ENCODE peak calls at places on chromosomes 4 and X, in six cellular contexts. One of them, this sample, is unnamed. For H4K20me1, the result is how much of the 10 kb centered on the place peaks cover.

GRCh38 chrX:140157611-140158010 is 192.3 kb upstream of the CXorf66 start:
- DNase-seq in MM.1S: no peak
- DNase-seq in fibroblast of lung: peak
- DNase-seq in PC-3: peak
- DNase-seq in PC-9: no peak
- DNase-seq in GM23338: peak
- DNase-seq in this sample: no peak

GRCh38 chr4:19030048-19030447 is 1008.5 kb upstream of the LCORL start:
- DNase-seq in fibroblast of lung: no peak
- DNase-seq in PC-9: peak
- DNase-seq in MM.1S: no peak
- DNase-seq in PC-3: no peak
- DNase-seq in GM23338: peak
- DNase-seq in this sample: no peak

GRCh38 chr4:19987746-19988145 is 264.0 kb upstream of the SLIT2 start:
- DNase-seq in GM23338: no peak
- DNase-seq in fibroblast of lung: peak
- DNase-seq in PC-3: peak
- DNase-seq in PC-9: no peak
- DNase-seq in MM.1S: no peak
- DNase-seq in this sample: no peak

GRCh38 chr4:67035986-67036385 is 509.3 kb downstream of the CENPC start:
- DNase-seq in GM23338: no peak
- DNase-seq in PC-9: no peak
- DNase-seq in PC-3: peak
- DNase-seq in MM.1S: no peak
- DNase-seq in fibroblast of lung: no peak
- DNase-seq in this sample: no peak

GRCh38 chr4:67437974-67438713 is 107.2 kb downstream of the CENPC start:
- DNase-seq in GM23338: no peak
- DNase-seq in MM.1S: no peak
- DNase-seq in fibroblast of lung: peak
- DNase-seq in PC-3: peak
- DNase-seq in PC-9: no peak
- DNase-seq in this sample: peak

GRCh38 chr4:180234730-180235129 is 2008.5 kb upstream of the TENM3 start:
- DNase-seq in MM.1S: no peak
- DNase-seq in GM23338: peak
- DNase-seq in fibroblast of lung: no peak
- DNase-seq in PC-3: no peak
- DNase-seq in PC-9: no peak
- DNase-seq in this sample: no peak

GRCh38 chr4:13588954-13589353 is 38.6 kb downstream of the BOD1L1 start:
- DNase-seq in GM23338: no peak
- DNase-seq in fibroblast of lung: no peak
- DNase-seq in PC-3: no peak
- DNase-seq in PC-9: no peak
- DNase-seq in MM.1S: no peak
- DNase-seq in this sample: no peak

GRCh38 chr4:182679531-182679930 is 237.7 kb downstream of the DCTD start:
- DNase-seq in GM23338: no peak
- DNase-seq in PC-3: no peak
- DNase-seq in PC-9: no peak
- DNase-seq in fibroblast of lung: no peak
- DNase-seq in MM.1S: no peak
- DNase-seq in this sample: no peak

GRCh38 chr4:88605744-88606143 is 13.5 kb downstream of the HERC3 start:
- DNase-seq in MM.1S: no peak
- DNase-seq in PC-9: no peak
- DNase-seq in PC-3: no peak
- DNase-seq in fibroblast of lung: no peak
- DNase-seq in GM23338: no peak
- DNase-seq in this sample: no peak

GRCh38 chrX:40095588-40096394 is 2.0 kb downstream of the BCOR start:
- DNase-seq in PC-9: no peak
- DNase-seq in MM.1S: peak
- DNase-seq in GM23338: no peak
- DNase-seq in PC-3: peak
- DNase-seq in fibroblast of lung: no peak
- DNase-seq in this sample: peak

GRCh38 chr4:112817933-112818921 is 181.3 kb downstream of the LARP7 start:
- DNase-seq in fibroblast of lung: peak
- DNase-seq in PC-3: peak
- DNase-seq in PC-9: peak
- DNase-seq in GM23338: peak
- DNase-seq in MM.1S: peak
- DNase-seq in this sample: peak

GRCh38 chr4:126752702-126753101 is 880.1 kb upstream of the INTU start:
- DNase-seq in PC-3: no peak
- DNase-seq in GM23338: no peak
- DNase-seq in PC-9: no peak
- DNase-seq in fibroblast of lung: no peak
- DNase-seq in MM.1S: no peak
- DNase-seq in this sample: no peak

GRCh38 chr4:126753592-126753991 is 879.2 kb upstream of the INTU start:
- DNase-seq in fibroblast of lung: no peak
- DNase-seq in PC-9: no peak
- DNase-seq in GM23338: no peak
- DNase-seq in PC-3: no peak
- DNase-seq in MM.1S: no peak
- DNase-seq in this sample: no peak

GRCh38 chr4:126758493-126758892 is 874.3 kb upstream of the INTU start:
- DNase-seq in PC-3: no peak
- DNase-seq in fibroblast of lung: no peak
- DNase-seq in PC-9: no peak
- DNase-seq in GM23338: no peak
- DNase-seq in MM.1S: no peak
- DNase-seq in this sample: no peak

GRCh38 chr4:126756050-126756809 is 876.5 kb upstream of the INTU start:
- DNase-seq in PC-3: no peak
- DNase-seq in fibroblast of lung: no peak
- DNase-seq in MM.1S: no peak
- DNase-seq in PC-9: no peak
- DNase-seq in GM23338: no peak
- DNase-seq in this sample: no peak

DNA sequence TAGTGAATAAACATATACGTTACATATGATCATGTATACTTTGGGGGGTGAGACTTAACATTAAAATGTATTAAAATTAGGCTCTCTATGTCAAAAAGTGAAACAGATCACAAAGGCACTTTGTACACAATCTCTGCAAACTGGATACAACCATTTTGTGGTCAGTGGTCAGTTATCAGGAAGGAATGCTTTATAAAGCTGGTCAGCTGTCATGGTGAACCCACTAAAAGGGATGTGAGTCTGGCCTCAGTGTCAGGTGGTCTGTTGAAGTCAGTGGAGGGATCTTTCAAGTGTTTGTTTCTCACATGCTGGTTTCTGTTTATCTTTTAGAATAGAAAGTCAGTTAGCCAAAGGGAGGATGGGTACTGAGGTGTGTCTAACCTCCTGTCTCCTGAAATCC is 875.5 kb upstream of the INTU start:
- DNase-seq in GM23338: no peak
- DNase-seq in PC-9: no peak
- DNase-seq in fibroblast of lung: no peak
- DNase-seq in PC-3: no peak
- DNase-seq in MM.1S: peak
- DNase-seq in this sample: no peak
- H4K20me1 ChIP-seq in GM23338: under half
- H4K20me1 ChIP-seq in PC-9: under half
- H4K20me1 ChIP-seq in fibroblast of lung: under half
- H4K20me1 ChIP-seq in PC-3: under half
- H4K20me1 ChIP-seq in MM.1S: under half
- H4K20me1 ChIP-seq in this sample: under half

GRCh38 chrX:109839694-109840358 is 106.8 kb upstream of the ACSL4 start:
- DNase-seq in PC-3: no peak
- DNase-seq in GM23338: peak
- DNase-seq in MM.1S: no peak
- DNase-seq in fibroblast of lung: no peak
- DNase-seq in PC-9: no peak
- DNase-seq in this sample: no peak
- TF ChIP-seq CTCF in PC-3: peak
- TF ChIP-seq CTCF in GM23338: no peak
- TF ChIP-seq CTCF in MM.1S: no peak
- TF ChIP-seq CTCF in fibroblast of lung: no peak
- TF ChIP-seq CTCF in PC-9: no peak
- TF ChIP-seq CTCF in this sample: no peak

DNA sequence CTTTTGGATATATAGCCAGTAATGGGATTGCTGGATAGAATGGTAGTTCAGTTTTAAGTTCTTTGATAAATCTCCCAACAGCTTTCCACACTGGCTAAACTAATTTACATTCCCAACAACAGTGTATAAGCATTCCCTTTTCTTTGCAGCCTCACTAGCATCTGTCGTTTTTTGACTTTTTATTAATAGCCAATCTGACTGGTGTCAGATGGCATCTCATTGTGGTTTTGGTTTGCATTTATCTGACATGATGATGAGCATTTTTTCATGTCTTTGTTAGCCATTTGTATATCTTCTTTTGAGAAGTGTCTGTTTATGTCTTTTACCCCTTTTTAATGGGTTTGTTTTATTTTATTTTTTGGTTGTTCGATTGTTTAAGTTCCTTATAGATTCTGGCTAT is 13.3 kb downstream of the UBQLN2 start:
- DNase-seq in PC-9: no peak
- DNase-seq in PC-3: no peak
- DNase-seq in fibroblast of lung: no peak
- DNase-seq in MM.1S: no peak
- DNase-seq in GM23338: no peak
- DNase-seq in this sample: no peak
- H4K20me1 ChIP-seq in PC-9: under half
- H4K20me1 ChIP-seq in PC-3: under half
- H4K20me1 ChIP-seq in fibroblast of lung: under half
- H4K20me1 ChIP-seq in MM.1S: under half
- H4K20me1 ChIP-seq in GM23338: under half
- H4K20me1 ChIP-seq in this sample: under half

DNA sequence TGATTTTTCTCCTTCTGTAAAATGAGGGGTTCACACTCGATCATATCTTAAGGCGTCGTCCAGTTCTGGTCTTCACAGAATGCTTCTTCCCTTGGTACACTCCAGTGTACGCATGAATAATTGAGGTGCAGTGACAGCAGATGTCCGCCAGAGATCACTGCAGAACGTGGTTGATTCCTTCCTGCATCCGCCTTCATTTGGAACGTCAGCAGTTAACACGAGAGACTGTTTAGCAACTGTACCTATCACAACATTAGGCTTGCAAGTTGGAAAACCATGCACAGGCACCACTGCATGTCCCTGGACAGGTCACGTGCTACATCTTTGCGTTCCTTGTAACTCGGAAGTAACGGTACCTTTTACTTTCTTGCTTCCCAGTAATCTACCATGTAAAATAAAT is 66.0 kb upstream of the GEMIN8 start:
- DNase-seq in PC-3: peak
- DNase-seq in fibroblast of lung: peak
- DNase-seq in PC-9: peak
- DNase-seq in GM23338: peak
- DNase-seq in MM.1S: peak
- DNase-seq in this sample: no peak
- TF ChIP-seq CTCF in PC-3: peak
- TF ChIP-seq CTCF in fibroblast of lung: peak
- TF ChIP-seq CTCF in PC-9: peak
- TF ChIP-seq CTCF in GM23338: peak
- TF ChIP-seq CTCF in MM.1S: peak
- TF ChIP-seq CTCF in this sample: peak

GRCh38 chrX:47204970-47205369 is 11.3 kb downstream of the UBA1 start:
- DNase-seq in PC-9: no peak
- DNase-seq in GM23338: no peak
- DNase-seq in MM.1S: no peak
- DNase-seq in fibroblast of lung: no peak
- DNase-seq in PC-3: no peak
- DNase-seq in this sample: peak
- H4K20me1 ChIP-seq in PC-9: under half
- H4K20me1 ChIP-seq in GM23338: under half
- H4K20me1 ChIP-seq in MM.1S: under half
- H4K20me1 ChIP-seq in fibroblast of lung: under half
- H4K20me1 ChIP-seq in PC-3: under half
- H4K20me1 ChIP-seq in this sample: half or more

DNA sequence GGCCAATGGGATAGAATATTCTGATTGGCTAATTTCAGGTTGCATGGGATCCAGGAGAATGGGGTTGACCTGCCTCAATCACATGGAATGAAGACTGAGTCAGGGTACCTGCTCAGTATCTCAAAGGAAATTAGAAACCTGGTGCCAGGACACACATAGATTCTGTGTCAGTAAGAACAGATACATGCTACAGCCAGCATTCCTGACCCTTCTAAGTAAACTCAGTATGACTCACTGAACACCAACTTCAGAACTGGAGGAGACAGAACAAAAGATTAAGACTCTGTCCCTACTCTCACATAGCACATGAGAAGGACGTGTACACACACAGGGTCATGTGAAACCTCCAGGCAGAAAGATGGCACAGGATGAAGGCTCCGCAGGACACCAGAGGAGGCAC is 54.5 kb downstream of the FAM184B start:
- DNase-seq in MM.1S: no peak
- DNase-seq in GM23338: no peak
- DNase-seq in fibroblast of lung: no peak
- DNase-seq in PC-9: no peak
- DNase-seq in PC-3: peak
- DNase-seq in this sample: no peak
- TF ChIP-seq CTCF in MM.1S: no peak
- TF ChIP-seq CTCF in GM23338: no peak
- TF ChIP-seq CTCF in fibroblast of lung: no peak
- TF ChIP-seq CTCF in PC-9: no peak
- TF ChIP-seq CTCF in PC-3: no peak
- TF ChIP-seq CTCF in this sample: no peak

GRCh38 chr4:173195132-173195531 is 26.5 kb downstream of the GALNT7 start:
- DNase-seq in PC-3: no peak
- DNase-seq in GM23338: no peak
- DNase-seq in MM.1S: no peak
- DNase-seq in fibroblast of lung: no peak
- DNase-seq in PC-9: no peak
- DNase-seq in this sample: no peak
- H4K20me1 ChIP-seq in PC-3: under half
- H4K20me1 ChIP-seq in GM23338: under half
- H4K20me1 ChIP-seq in MM.1S: under half
- H4K20me1 ChIP-seq in fibroblast of lung: under half
- H4K20me1 ChIP-seq in PC-9: under half
- H4K20me1 ChIP-seq in this sample: under half